ENCODE peak calls at places on chromosome 2, in seven cellular contexts. M is neuronal stem cell, W is MM.1S, N is PC-9, Z is left ventricle myocardium inferior, V is tibial nerve, L is WERI-Rb-1. I is an unnamed sample.

GRCh38 chr2:23381084-23381483 is 3.9 kb upstream of the KLHL29 start:
- DNase-seq in V (no peak), M (no peak), W (no peak), N (peak; percentile 97), L (no peak), Z (no peak), I (no peak)

GRCh38 chr2:99399063-99399462 is 61.9 kb downstream of the EIF5B start:
- DNase-seq in M (no peak), L (no peak), Z (no peak), W (no peak), V (no peak), N (no peak), I (no peak)

GRCh38 chr2:98691307-98691706 is 39.6 kb downstream of the MGAT4A start:
- DNase-seq in V (no peak), Z (no peak), W (no peak), M (no peak), N (peak; percentile 54), L (no peak), I (no peak)

GRCh38 chr2:14861201-14861600 is 228.7 kb downstream of the LRATD1 start:
- DNase-seq in N (no peak), W (peak; percentile 53), Z (no peak), L (no peak), M (no peak), V (no peak), I (no peak)

GRCh38 chr2:148298201-148298600 is 277.3 kb downstream of the MBD5 start:
- DNase-seq in Z (no peak), N (no peak), L (no peak), W (no peak), V (no peak), M (no peak), I (no peak)

GRCh38 chr2:196808281-196808680 is 874 bp downstream of the C2orf66 start:
- DNase-seq in M (no peak), L (no peak), V (no peak), N (no peak), W (peak; percentile 10), Z (no peak), I (no peak)

GRCh38 chr2:197915548-197916265 is 111.3 kb downstream of the PLCL1 start:
- DNase-seq in M (no peak), W (no peak), V (no peak), L (no peak), N (no peak), Z (no peak), I (no peak)

GRCh38 chr2:23399674-23400261 is 14.8 kb downstream of the KLHL29 start:
- DNase-seq in W (no peak), Z (no peak), M (no peak), V (no peak), N (no peak), L (no peak), I (no peak)

GRCh38 chr2:15769676-15770075 is 170.7 kb upstream of the MYCN start:
- DNase-seq in L (no peak), M (no peak), V (no peak), N (no peak), Z (no peak), W (no peak), I (no peak)

GRCh38 chr2:164498841-164499240 is 122.4 kb downstream of the GRB14 start:
- DNase-seq in M (no peak), V (no peak), W (no peak), N (no peak), Z (no peak), L (no peak), I (no peak)

DNA sequence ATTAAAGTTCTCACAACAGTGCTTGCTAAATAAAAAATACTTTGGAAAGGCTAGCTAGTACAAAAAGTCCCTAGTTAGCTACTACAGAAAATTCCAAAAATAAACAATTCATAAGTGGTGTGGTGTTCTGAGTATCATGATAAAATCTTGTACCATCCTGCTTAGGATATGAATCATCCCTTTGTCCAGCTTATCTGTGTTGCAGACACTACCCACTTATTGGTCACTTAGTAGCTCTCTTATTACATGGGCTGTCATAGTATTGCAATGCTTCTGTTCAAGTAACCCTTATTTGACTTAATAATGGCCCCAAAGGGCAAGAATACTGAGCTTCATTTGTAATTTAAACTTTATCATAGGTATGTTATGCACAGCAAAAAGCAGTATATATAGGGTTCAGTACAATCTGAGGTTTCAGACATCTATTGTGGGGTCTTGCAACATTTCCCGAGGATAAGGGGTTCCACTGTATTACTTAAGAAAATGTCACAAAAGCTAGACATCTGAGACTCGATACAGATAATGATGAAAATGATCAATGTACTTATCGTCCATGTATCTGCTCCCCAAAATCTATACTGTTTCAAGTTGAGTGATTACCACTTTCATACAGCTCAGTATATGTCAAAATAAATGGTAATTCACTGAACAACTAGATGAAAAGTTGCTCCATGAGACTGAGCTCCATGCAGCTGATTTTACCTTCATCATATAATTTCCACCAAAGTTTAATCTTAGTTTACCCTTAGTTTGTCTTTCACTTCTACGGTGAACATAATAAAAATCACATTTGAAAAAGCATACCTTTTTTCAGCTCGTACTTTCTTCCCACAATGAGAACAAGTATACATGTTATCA is 93.8 kb downstream of the C2orf74 start:
- DNase-seq in W (no peak), M (no peak), Z (no peak), L (no peak), N (no peak), V (no peak), I (no peak)
- H3K36me3 ChIP-seq in W (peaks cover 5% of the 10 kb centered on the region), M (peaks cover 76% of the 10 kb centered on the region), Z (peaks cover 77% of the 10 kb centered on the region), L (peaks cover 55% of the 10 kb centered on the region), N (peaks cover 31% of the 10 kb centered on the region), V (no peaks in the 10 kb centered on the region), I (peaks cover 6% of the 10 kb centered on the region)

DNA sequence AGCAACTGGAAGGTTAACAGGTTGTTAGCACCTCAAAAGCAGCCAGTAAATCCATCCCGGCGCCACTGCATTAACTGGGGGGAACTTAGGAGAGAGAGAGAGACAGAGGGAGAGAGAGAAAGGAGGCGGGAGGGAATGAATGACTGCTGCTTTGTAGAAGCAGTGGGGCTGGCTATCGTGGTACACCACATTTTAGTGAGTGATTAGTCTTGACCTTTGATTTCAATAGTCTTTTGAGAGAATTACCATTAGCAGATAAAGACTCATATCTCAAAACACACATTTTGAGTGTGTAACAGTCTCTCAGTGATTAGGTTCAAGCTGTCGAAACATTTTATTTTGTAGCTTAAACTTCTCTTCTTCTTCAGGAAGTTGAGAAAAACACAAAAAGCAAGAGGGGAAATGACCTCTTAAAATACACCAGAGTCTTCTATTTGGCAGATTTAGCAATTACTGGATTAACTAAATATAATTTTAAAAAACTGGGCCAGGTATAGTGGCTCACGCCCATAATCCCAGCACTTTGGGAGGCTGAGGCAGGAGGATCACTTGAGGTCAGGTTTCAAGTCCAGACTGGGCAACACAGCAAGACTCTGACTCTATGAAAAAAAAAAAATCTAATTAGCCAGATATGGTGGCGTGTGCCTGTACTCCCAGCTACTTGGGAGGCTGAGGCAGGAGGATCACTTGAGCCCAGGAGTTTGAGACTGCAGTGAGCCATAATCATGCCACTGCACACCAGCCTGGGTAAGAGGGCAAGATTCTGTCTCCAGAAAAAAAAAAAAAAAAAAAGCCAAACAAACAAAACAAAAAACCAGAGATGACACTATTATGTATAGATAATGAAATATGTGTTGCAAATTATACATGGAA is 22.0 kb upstream of the PNO1 start:
- DNase-seq in M (no peak), V (no peak), W (no peak), N (no peak), L (peak; percentile 83), Z (no peak), I (no peak)
- H3K36me3 ChIP-seq in M (peaks cover 42% of the 10 kb centered on the region), V (no peaks in the 10 kb centered on the region), W (no peaks in the 10 kb centered on the region), N (no peaks in the 10 kb centered on the region), L (peaks cover 18% of the 10 kb centered on the region), Z (peaks cover 75% of the 10 kb centered on the region), I (no peaks in the 10 kb centered on the region)

DNA sequence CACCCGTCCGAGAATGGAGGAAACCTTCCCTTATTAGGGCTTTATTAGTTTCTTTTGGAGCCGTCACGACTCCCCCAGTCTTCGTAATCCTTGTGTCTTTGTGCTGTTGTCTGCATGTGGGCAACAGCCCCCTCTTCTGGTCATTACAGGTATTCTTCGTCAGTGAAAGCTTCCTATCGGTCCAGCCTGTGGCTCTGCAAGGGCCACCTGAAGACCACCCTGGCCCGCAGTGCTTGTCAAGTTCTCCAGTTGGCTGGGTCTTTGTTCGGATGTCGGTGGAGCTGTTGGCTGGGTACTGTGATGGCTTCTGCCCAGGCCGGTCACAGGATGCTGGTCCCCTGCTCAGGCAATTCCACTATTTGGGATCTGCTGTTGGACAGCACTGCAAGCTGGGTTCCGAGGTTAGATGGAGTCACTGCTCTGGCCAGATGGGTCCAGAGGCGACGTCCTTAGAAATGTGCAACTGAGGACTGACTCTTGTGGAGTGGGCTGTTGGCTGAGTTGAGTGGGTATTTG is 19.2 kb downstream of the E2F6 start:
- DNase-seq in W (peak; percentile 30), Z (no peak), V (peak; percentile 73), L (peak; percentile 78), N (no peak), M (peak; percentile 84), I (peak; percentile 19)
- H3K36me3 ChIP-seq in W (no peaks in the 10 kb centered on the region), Z (peaks cover 83% of the 10 kb centered on the region), V (no peaks in the 10 kb centered on the region), L (peaks cover 90% of the 10 kb centered on the region), N (peaks cover 52% of the 10 kb centered on the region), M (peaks cover 96% of the 10 kb centered on the region), I (peaks cover 4% of the 10 kb centered on the region)

GRCh38 chr2:47041891-47042684 is 113.0 kb downstream of the STPG4 start:
- DNase-seq in M (no peak), N (no peak), Z (no peak), V (no peak), L (no peak), W (no peak), I (no peak)

GRCh38 chr2:47039913-47040562 is 115.1 kb downstream of the STPG4 start:
- DNase-seq in Z (no peak), W (no peak), V (no peak), N (no peak), L (no peak), M (no peak), I (no peak)

GRCh38 chr2:47041065-47041464 is 114.0 kb downstream of the STPG4 start:
- DNase-seq in V (no peak), N (no peak), L (no peak), M (no peak), Z (peak; percentile 78), W (no peak), I (no peak)

GRCh38 chr2:47039502-47039870 is 115.6 kb downstream of the STPG4 start:
- DNase-seq in Z (no peak), V (no peak), N (peak; percentile 55), M (no peak), L (no peak), W (no peak), I (no peak)

DNA sequence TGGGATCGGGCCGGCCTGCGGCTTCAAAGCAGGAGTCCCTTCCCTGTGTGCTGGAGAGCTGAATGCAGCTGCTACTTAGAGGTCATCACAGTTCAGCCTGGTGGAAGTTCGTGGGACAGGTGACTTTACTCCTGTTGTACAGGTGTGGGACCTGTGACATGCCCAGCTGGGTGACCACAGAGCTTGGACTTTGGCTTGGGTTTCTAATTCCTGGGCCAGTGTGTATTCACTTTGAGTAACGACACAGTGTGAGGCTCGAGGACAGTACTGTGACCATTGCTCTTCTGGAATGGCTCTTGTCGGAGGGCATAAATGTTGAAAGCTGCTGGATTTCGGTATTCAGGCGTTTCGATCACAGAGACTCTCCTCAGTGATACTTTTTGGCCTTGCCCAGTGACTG is 114.4 kb downstream of the STPG4 start:
- DNase-seq in L (no peak), M (no peak), W (no peak), N (no peak), V (no peak), Z (no peak), I (no peak)
- H3K36me3 ChIP-seq in L (no peaks in the 10 kb centered on the region), M (peaks cover under 1% of the 10 kb centered on the region), W (no peaks in the 10 kb centered on the region), N (peaks cover 22% of the 10 kb centered on the region), V (no peaks in the 10 kb centered on the region), Z (no peaks in the 10 kb centered on the region), I (peaks cover 23% of the 10 kb centered on the region)

GRCh38 chr2:86044614-86045013 is 61.1 kb downstream of the POLR1A start:
- DNase-seq in Z (no peak), M (no peak), L (no peak), N (no peak), V (no peak), W (no peak), I (no peak)
- H3K36me3 ChIP-seq in Z (peaks cover 93% of the 10 kb centered on the region), M (peaks cover 100% of the 10 kb centered on the region), L (peaks cover 76% of the 10 kb centered on the region), N (peaks cover 19% of the 10 kb centered on the region), V (peaks cover 8% of the 10 kb centered on the region), W (peaks cover 10% of the 10 kb centered on the region), I (peaks cover 51% of the 10 kb centered on the region)

I was measured in GM06990.